ENCODE peak calls at places on chromosomes 2 and 18, in five cellular contexts. N, V, R, A and Z are unnamed samples.

GRCh38 chr18:59041819-59042476 is 97.7 kb upstream of the SEC11C start:
- DNase-seq in N (no peak), V (no peak), R (no peak), A (no peak), Z (no peak)

GRCh38 chr2:234679766-234680687 is 183.1 kb upstream of the ARL4C start:
- DNase-seq in N (peak; percentile 99), V (peak; percentile 94), R (no peak), A (peak; percentile 91), Z (peak; percentile 80)

GRCh38 chr2:113831156-113831555 is 58.7 kb upstream of the ACTR3 start:
- DNase-seq in N (peak; percentile 60), V (no peak), R (no peak), A (peak; percentile 50), Z (no peak)

GRCh38 chr2:70709746-70710145 is 58.3 kb downstream of the ADD2 start:
- DNase-seq in N (peak; percentile 24), V (no peak), R (no peak), A (no peak), Z (no peak)

GRCh38 chr2:65382776-65383357 is 49.5 kb downstream of the SPRED2 start:
- DNase-seq in N (peak; percentile 94), V (peak; percentile 82), R (peak; percentile 70), A (peak; percentile 74), Z (peak; percentile 87)

GRCh38 chr18:73735836-73736235 is 411.8 kb downstream of the FBXO15 start:
- DNase-seq in N (no peak), V (no peak), R (no peak), A (no peak), Z (no peak)

GRCh38 chr18:58338961-58339722 is 289.7 kb downstream of the ALPK2 start:
- DNase-seq in N (peak; percentile 63), V (no peak), R (no peak), A (no peak), Z (peak; percentile 39)

GRCh38 chr2:229714736-229715541 is 584 bp upstream of the DNER start:
- DNase-seq in N (peak; percentile 56), V (no peak), R (peak; percentile 69), A (peak; percentile 56), Z (peak; percentile 79)

GRCh38 chr2:241611062-241611461 is 25.9 kb downstream of the THAP4 start:
- DNase-seq in N (no peak), V (no peak), R (no peak), A (no peak), Z (no peak)

GRCh38 chr2:14125561-14125960 is 507.0 kb upstream of the LRATD1 start:
- DNase-seq in N (no peak), V (no peak), R (no peak), A (no peak), Z (no peak)

GRCh38 chr18:28059861-28060260 is 117.1 kb downstream of the CDH2 start:
- DNase-seq in N (peak; percentile 49), V (no peak), R (no peak), A (no peak), Z (no peak)

GRCh38 chr2:84782717-84783442 is 98.0 kb downstream of the TRABD2A start:
- DNase-seq in N (peak; percentile 6), V (no peak), R (no peak), A (no peak), Z (no peak)

DNA sequence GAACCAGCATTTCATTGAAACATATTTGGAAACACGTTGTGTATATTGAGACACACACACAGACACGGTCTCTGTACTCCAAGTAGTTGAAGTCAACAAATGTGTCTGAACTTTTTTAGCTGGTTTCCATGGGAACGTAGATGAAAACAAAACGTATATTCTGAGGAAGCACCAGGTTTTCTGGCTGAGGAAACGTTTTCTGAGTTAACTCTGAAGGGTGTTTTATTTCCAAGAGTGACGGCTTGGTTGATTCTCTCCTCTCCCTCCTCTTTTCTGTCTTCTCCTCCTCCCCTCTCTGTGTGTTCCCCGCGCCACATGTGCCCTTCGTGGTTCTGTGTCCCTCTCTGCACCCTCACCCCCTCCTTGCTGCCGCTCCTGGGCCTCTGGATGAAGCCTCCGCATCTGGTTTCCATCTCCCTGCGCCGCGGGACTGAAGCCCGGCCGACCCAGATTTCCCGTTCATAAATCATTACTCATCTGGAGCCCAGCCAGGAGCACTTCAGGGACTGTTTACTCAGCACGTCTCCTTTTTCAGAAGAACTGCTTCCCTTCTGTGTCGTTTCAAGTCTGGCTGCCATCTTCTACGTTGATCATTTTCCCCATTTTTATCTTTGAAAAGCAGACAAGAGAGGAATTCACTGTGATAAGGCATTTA is 122.7 kb downstream of the COL6A3 start:
- DNase-seq in N (peak; percentile 99), V (peak; percentile 97), R (peak; percentile 64), A (peak; percentile 95), Z (peak; percentile 100)
- H3K4me3 ChIP-seq in N (no peak overlapping the region), V (peak overlapping the region; percentile 14), R (peak overlapping the region; percentile 38), A (peak overlapping the region; percentile 24), Z (no peak overlapping the region)

DNA sequence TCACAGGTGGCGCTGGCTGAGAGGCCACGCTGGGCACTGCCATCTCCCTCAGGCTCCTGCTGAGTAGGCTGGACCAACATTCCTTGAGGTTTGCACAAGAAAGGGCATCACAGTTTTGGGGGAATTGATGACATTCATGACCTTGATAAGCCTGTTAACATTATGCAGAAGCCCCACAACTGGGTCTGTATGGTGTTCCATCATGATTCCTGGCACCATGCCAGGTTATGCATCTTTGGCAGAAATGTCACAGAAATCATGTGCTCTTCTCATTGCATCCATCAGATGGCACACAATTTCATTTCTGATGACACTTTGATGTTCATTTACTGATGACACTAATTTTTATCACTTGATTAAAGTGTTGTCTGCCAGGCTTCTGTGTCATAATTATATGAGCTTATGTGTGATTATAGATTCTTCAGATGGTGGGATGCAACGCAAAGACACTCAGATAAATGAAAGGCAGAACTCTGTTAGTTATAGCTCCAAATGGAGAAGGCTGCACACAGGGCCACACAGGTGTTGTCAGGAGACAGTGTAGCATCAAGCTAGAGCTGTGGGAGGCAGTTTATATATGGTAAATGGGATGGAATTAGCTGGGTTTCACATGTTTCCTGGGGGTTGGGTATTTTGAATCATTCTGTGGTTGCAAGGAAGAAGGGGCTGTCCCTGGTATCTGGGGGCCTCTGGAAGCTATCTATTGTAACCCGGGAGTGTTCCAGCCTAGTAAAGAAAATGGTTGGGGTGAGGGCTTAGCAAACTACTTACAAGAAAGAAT is 191.3 kb downstream of the SLC39A10 start:
- DNase-seq in N (no peak), V (no peak), R (no peak), A (peak; percentile 14), Z (no peak)
- TF ChIP-seq CTCF in N (no peak), V (no peak), R (no peak), A (no peak), Z (no peak)

GRCh38 chr2:74419345-74419744 is 2.1 kb downstream of the C2orf81 start:
- DNase-seq in N (no peak), V (no peak), R (no peak), A (no peak), Z (no peak)
- H3K4me3 ChIP-seq in N (no peak overlapping the region), V (no peak overlapping the region), R (no peak overlapping the region), A (no peak overlapping the region), Z (no peak overlapping the region)

GRCh38 chr2:62705007-62705829 is at the start of gene EHBP1:
- DNase-seq in N (peak; percentile 100), V (peak; percentile 100), R (peak; percentile 99), A (peak; percentile 100), Z (peak; percentile 100)
- TF ChIP-seq CTCF in N (no peak), V (no peak), R (no peak), A (no peak), Z (no peak)